ENCODE peak calls at places on chromosomes 13 and 19, in five cellular contexts. H is RWPE1, S is T-cell, O is CD14-positive monocyte, P is EL. K is an unnamed sample.

GRCh38 chr13:114038211-114038613 is 64.3 kb upstream of the C13orf46 start:
- DNase-seq in H (no peak), S (no peak), O (no peak), P (no peak), K (no peak)

GRCh38 chr19:13778847-13779246 is 4.6 kb downstream of the C19orf53 start:
- DNase-seq in H (no peak), S (no peak), O (no peak), P (no peak), K (no peak)

GRCh38 chr13:78201411-78201810 is 282.8 kb upstream of the EDNRB start:
- DNase-seq in H (no peak), S (no peak), O (no peak), P (no peak), K (no peak)

GRCh38 chr19:51726049-51726448 is 2.3 kb upstream of the HAS1 start:
- DNase-seq in H (peak), S (no peak), O (no peak), P (peak), K (no peak)

GRCh38 chr13:87235621-87236020 is 435.6 kb upstream of the SLITRK5 start:
- DNase-seq in H (no peak), S (no peak), O (no peak), P (no peak), K (no peak)

GRCh38 chr19:15303105-15303780 is 29.1 kb downstream of the BRD4 start:
- DNase-seq in H (no peak), S (no peak), O (no peak), P (peak), K (no peak)

GRCh38 chr19:5786593-5787551 is 2.3 kb upstream of the PRR22 start:
- DNase-seq in H (no peak), S (no peak), O (no peak), P (no peak), K (no peak)

GRCh38 chr13:73754727-73755292 is 379.4 kb downstream of the KLF12 start:
- DNase-seq in H (peak), S (peak), O (no peak), P (peak), K (peak)

GRCh38 chr13:60164490-60164889 is 762 bp upstream of the DIAPH3 start:
- DNase-seq in H (no peak), S (no peak), O (no peak), P (no peak), K (no peak)

GRCh38 chr13:106561551-106562170 is 6.3 kb downstream of the ARGLU1 start:
- DNase-seq in H (no peak), S (peak), O (no peak), P (no peak), K (no peak)

GRCh38 chr19:17654993-17655392 is 33.2 kb downstream of the UNC13A start:
- DNase-seq in H (peak), S (no peak), O (no peak), P (no peak), K (no peak)

GRCh38 chr19:33871605-33872004 is 74.9 kb downstream of the KCTD15 start:
- DNase-seq in H (no peak), S (no peak), O (no peak), P (no peak), K (no peak)

GRCh38 chr13:27403252-27403678 is 21.2 kb upstream of the GTF3A start:
- DNase-seq in H (peak), S (no peak), O (no peak), P (peak), K (no peak)

GRCh38 chr13:78604782-78605611 is 1.6 kb upstream of the POU4F1 start:
- DNase-seq in H (no peak), S (no peak), O (no peak), P (peak), K (no peak)

GRCh38 chr13:97268772-97269171 is 46.6 kb downstream of the MBNL2 start:
- DNase-seq in H (no peak), S (no peak), O (no peak), P (no peak), K (no peak)

GRCh38 chr19:47779524-47780214 is 1.2 kb downstream of the SELENOW start:
- DNase-seq in H (no peak), S (no peak), O (no peak), P (no peak), K (no peak)

GRCh38 chr13:59790626-59791025 is 373.1 kb downstream of the DIAPH3 start:
- DNase-seq in H (no peak), S (no peak), O (no peak), P (no peak), K (no peak)

GRCh38 chr13:97288486-97288900 is 66.4 kb downstream of the MBNL2 start:
- DNase-seq in H (no peak), S (no peak), O (no peak), P (no peak), K (no peak)

GRCh38 chr13:95317037-95317989 is 16.1 kb upstream of the ABCC4 start:
- DNase-seq in H (no peak), S (no peak), O (no peak), P (peak), K (no peak)

GRCh38 chr13:105410602-105411001 is 1124.9 kb downstream of the EFNB2 start:
- DNase-seq in H (no peak), S (peak), O (no peak), P (peak), K (no peak)

GRCh38 chr13:39038569-39038898 is 278 bp downstream of the NHLRC3 start:
- DNase-seq in H (no peak), S (peak), O (no peak), P (peak), K (no peak)

GRCh38 chr19:7679017-7679720 is 1.5 kb upstream of the TRAPPC5 start:
- DNase-seq in H (no peak), S (peak), O (peak), P (no peak), K (peak)

GRCh38 chr19:54418030-54418929 is 3.0 kb downstream of the TTYH1 start:
- DNase-seq in H (no peak), S (no peak), O (no peak), P (peak), K (no peak)

GRCh38 chr13:37427843-37428494 is 170.6 kb downstream of the POSTN start:
- DNase-seq in H (no peak), S (no peak), O (no peak), P (no peak), K (no peak)

GRCh38 chr19:57964761-57965160 is 9.6 kb downstream of the C19orf18 start:
- DNase-seq in H (no peak), S (no peak), O (no peak), P (no peak), K (no peak)

GRCh38 chr13:60397693-60398437 is 845 bp downstream of the TDRD3 start:
- DNase-seq in H (peak), S (peak), O (peak), P (peak), K (peak)

GRCh38 chr19:3528539-3529211 is 10.3 kb upstream of the TEKTIP1 start:
- DNase-seq in H (no peak), S (no peak), O (no peak), P (no peak), K (no peak)

GRCh38 chr13:33446821-33447481 is 161.4 kb upstream of the STARD13 start:
- DNase-seq in H (peak), S (no peak), O (no peak), P (no peak), K (peak)

GRCh38 chr13:62838891-62839290 is 1423.2 kb upstream of the PCDH20 start:
- DNase-seq in H (no peak), S (no peak), O (no peak), P (no peak), K (no peak)

GRCh38 chr13:39253774-39254173 is 215.5 kb downstream of the NHLRC3 start:
- DNase-seq in H (no peak), S (no peak), O (no peak), P (peak), K (no peak)

GRCh38 chr13:25153736-25154135 is 18.4 kb downstream of the AMER2 start:
- DNase-seq in H (no peak), S (no peak), O (no peak), P (no peak), K (no peak)

GRCh38 chr19:24033962-24034342 is 53.0 kb upstream of the ZNF254 start:
- DNase-seq in H (peak), S (no peak), O (no peak), P (peak), K (peak)

GRCh38 chr13:100588350-100589177 is at the start of gene GGACT:
- DNase-seq in H (peak), S (peak), O (peak), P (peak), K (peak)

GRCh38 chr19:55369651-55370304 is 485 bp downstream of the IL11 start:
- DNase-seq in H (peak), S (no peak), O (no peak), P (peak), K (peak)

GRCh38 chr19:10748924-10749434 is 31.1 kb downstream of the DNM2 start:
- DNase-seq in H (peak), S (no peak), O (no peak), P (peak), K (no peak)

GRCh38 chr13:102758842-102759241 is 14.7 kb downstream of the TEX30 start:
- DNase-seq in H (no peak), S (no peak), O (no peak), P (no peak), K (no peak)

GRCh38 chr19:371501-372160 is 27.0 kb upstream of the MIER2 start:
- DNase-seq in H (no peak), S (no peak), O (no peak), P (no peak), K (peak)

GRCh38 chr19:3821156-3821555 is 35.0 kb upstream of the MATK start:
- DNase-seq in H (no peak), S (no peak), O (no peak), P (no peak), K (no peak)